ENCODE peak calls at places on chromosome 15, in five cellular contexts. T is D721Med, J is right lobe of liver, G is dorsolateral prefrontal cortex, F is fibroblast of villous mesenchyme. I is an unnamed sample.

GRCh38 chr15:70435872-70436271 is 327.5 kb downstream of the UACA start:
- DNase-seq in T (no peak), J (no peak), G (no peak), F (no peak), I (no peak)

GRCh38 chr15:96560246-96560895 is 229.9 kb downstream of the NR2F2 start:
- DNase-seq in T (no peak), J (no peak), G (no peak), F (peak), I (peak)

GRCh38 chr15:35127717-35128116 is 42.6 kb upstream of the NANOGP8 start:
- DNase-seq in T (no peak), J (no peak), G (no peak), F (no peak), I (no peak)

GRCh38 chr15:75225951-75226732 is 24.5 kb downstream of the C15orf39 start:
- DNase-seq in T (no peak), J (no peak), G (no peak), F (no peak), I (no peak)

GRCh38 chr15:41773332-41773728 is 954 bp upstream of the MAPKBP1 start:
- DNase-seq in T (no peak), J (no peak), G (no peak), F (no peak), I (no peak)

GRCh38 chr15:79023918-79024317 is 66.7 kb downstream of the RASGRF1 start:
- DNase-seq in T (no peak), J (no peak), G (no peak), F (no peak), I (no peak)

GRCh38 chr15:67101981-67102929 is 36.9 kb downstream of the SMAD3 start:
- DNase-seq in T (no peak), J (no peak), G (no peak), F (no peak), I (peak)

GRCh38 chr15:42068601-42069000 is 25.8 kb downstream of the PLA2G4D start:
- DNase-seq in T (no peak), J (no peak), G (no peak), F (no peak), I (no peak)

GRCh38 chr15:67080118-67080899 is 14.9 kb downstream of the SMAD3 start:
- DNase-seq in T (no peak), J (no peak), G (no peak), F (peak), I (no peak)

GRCh38 chr15:80275946-80276345 is 23.9 kb upstream of the CTXND1 start:
- DNase-seq in T (no peak), J (no peak), G (no peak), F (no peak), I (peak)

GRCh38 chr15:89375093-89376062 is 40.8 kb upstream of the POLG start:
- DNase-seq in T (no peak), J (no peak), G (no peak), F (no peak), I (no peak)

GRCh38 chr15:64942356-64942755 is 30.7 kb downstream of the ANKDD1A start:
- DNase-seq in T (no peak), J (no peak), G (no peak), F (no peak), I (no peak)

DNA sequence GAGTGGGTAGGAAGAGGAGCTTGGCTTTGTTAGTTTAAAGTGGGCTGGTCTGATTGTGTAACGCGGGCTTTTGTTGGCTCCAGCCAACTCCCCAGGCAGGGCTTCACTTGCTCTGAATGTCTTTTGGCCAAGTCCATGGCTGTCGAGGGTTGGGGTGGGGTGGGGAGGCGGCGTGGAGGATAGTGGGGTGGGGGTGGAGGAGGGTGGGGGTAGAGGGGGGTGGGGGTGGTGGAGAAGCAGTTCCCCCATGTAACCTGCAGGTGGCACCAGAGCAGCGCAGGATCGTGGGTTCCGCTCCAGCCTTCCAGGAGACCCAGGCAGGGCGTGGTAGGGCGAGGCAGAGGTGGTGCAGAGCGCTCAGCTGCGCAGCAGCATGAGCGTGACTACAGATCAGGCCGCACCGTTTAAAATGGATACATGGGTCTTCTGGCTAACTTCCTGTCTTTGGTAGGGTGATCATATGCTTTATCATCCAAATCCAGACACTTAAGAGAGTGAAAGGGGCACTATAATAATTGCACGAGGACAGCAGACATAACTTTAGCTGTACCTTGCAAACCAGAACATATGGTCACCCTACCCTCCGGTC is 28.3 kb downstream of the GOLGA6A start:
- DNase-seq in T (peak), J (peak), G (peak), F (peak), I (peak)
- TF ChIP-seq CTCF in T (peak), J (peak), G (peak), F (peak), I (peak)

GRCh38 chr15:72844067-72844466 is 60.5 kb upstream of the ADPGK start:
- DNase-seq in T (no peak), J (no peak), G (no peak), F (no peak), I (no peak)

GRCh38 chr15:72850833-72851232 is 67.3 kb upstream of the ADPGK start:
- DNase-seq in T (no peak), J (no peak), G (no peak), F (no peak), I (peak)

GRCh38 chr15:72847806-72848205 is 64.2 kb upstream of the ADPGK start:
- DNase-seq in T (no peak), J (no peak), G (no peak), F (no peak), I (no peak)

GRCh38 chr15:72846027-72846426 is 62.5 kb upstream of the ADPGK start:
- DNase-seq in T (no peak), J (no peak), G (no peak), F (peak), I (no peak)

GRCh38 chr15:72847033-72847432 is 63.5 kb upstream of the ADPGK start:
- DNase-seq in T (no peak), J (no peak), G (no peak), F (no peak), I (no peak)
- TF ChIP-seq CTCF in T (no peak), J (no peak), G (no peak), F (no peak), I (no peak)

DNA sequence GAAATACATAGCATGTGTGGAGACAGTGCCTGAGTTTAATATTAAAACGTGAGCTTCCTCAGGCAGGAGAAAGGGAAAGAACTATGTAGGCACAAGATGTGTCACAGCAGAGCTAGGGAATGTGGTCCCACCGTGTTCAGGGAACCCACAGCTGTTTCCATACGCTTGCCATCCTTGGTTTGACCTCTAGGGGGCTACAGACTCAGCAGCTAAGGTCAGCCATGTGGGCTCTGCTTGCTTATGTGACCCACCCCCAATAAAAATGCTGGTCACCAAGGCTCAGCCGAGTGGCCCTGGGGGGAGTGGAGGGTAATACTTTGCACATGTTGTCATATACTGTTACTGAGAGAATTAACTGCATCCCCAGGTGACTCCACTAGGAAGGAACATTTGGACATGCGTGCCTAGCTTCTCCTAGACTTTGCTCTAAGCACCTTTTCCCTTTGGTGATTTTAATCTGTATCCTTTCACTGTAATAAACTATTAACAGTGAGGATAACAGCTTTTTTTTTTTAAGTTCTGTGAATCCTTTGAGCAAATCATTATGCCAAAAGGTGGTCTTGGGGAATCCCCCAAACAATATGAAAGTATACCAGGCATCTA is 3.3 kb downstream of the TUBGCP5 start:
- DNase-seq in T (peak), J (no peak), G (no peak), F (peak), I (peak)
- TF ChIP-seq CTCF in T (peak), J (peak), G (peak), F (peak), I (peak)

GRCh38 chr15:92117301-92117731 is 263.8 kb downstream of the SLCO3A1 start:
- DNase-seq in T (no peak), J (no peak), G (no peak), F (peak), I (no peak)
- TF ChIP-seq CTCF in T (no peak), J (no peak), G (no peak), F (no peak), I (no peak)

DNA sequence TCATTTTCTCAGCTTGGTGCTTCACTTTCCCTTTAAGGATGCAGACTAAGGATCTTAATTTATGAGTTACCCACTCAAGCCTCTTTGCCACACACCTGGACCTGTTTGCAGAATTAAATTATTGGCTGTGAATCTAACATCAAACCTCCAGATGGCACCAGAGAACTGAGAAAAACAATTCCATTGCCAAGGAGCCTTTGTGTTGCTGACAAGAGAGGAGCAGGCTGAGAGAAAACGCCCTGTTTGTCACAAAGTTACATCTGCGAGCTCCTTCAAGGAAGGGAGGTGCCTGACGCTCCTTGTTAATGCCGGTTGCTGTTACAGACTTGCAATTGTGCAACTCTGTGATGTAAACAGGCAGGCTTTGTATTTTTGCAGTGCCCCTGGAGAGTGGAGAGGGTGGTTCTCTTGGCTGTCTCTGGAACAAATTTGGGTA is 36.3 kb upstream of the TMC3 start:
- DNase-seq in T (no peak), J (no peak), G (peak), F (peak), I (peak)
- TF ChIP-seq CTCF in T (peak), J (peak), G (peak), F (peak), I (peak)

DNA sequence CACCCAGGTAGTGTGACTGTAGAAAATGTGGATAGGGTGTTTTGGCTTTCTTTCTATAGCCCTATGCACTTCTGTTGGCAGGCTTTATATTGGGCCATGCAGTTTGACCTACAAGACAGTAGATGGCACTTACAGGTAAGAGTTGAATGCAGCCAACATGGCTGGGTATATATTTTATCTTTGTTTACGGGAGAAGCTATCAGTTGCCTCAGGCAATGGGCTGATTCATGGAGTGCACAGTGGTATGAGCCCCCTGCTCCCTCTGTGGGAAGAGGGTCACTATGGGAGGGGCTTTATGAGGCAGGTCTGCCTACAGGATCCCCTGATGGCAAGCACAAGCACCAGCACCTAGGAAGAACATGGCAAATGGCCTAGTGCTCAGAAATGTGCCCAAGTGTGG is 301.2 kb upstream of the CDIN1 start:
- DNase-seq in T (no peak), J (no peak), G (no peak), F (peak), I (no peak)
- TF ChIP-seq CTCF in T (no peak), J (no peak), G (no peak), F (peak), I (no peak)

GRCh38 chr15:69308949-69309348 is 10.2 kb downstream of the PAQR5 start:
- DNase-seq in T (no peak), J (no peak), G (no peak), F (no peak), I (no peak)
- TF ChIP-seq CTCF in T (no peak), J (no peak), G (no peak), F (no peak), I (no peak)

GRCh38 chr15:47194718-47195117 is 522.6 kb upstream of the SEMA6D start:
- DNase-seq in T (no peak), J (no peak), G (no peak), F (peak), I (peak)
- TF ChIP-seq CTCF in T (peak), J (no peak), G (peak), F (peak), I (peak)

DNA sequence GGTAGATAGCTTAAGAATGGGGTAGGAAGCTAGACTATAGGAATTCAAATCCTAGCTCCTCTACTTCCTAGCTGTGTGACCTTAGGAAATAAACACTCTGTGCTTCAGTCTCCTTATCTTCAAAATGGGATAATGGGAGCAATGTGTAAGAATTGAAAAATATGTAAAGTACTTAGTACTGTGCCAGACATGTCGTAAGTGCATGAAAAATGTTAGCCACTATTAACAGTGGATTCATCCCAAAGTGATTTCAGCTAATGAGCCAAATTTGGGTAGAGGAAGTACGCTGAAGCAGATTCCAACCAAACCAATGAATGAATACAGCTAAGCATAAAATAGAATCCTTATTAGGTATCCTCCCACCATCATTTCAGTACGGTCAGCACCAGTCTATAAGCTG is 192.1 kb downstream of the RORA start:
- DNase-seq in T (no peak), J (no peak), G (no peak), F (no peak), I (no peak)
- TF ChIP-seq CTCF in T (no peak), J (no peak), G (no peak), F (no peak), I (no peak)

GRCh38 chr15:73052679-73053397 is 575 bp downstream of the NEO1 start:
- DNase-seq in T (no peak), J (peak), G (peak), F (peak), I (peak)
- TF ChIP-seq CTCF in T (peak), J (peak), G (peak), F (peak), I (peak)

I was measured in MCF 10A.